ENCODE peak calls at places on chromosomes 13 and 19, in ten cellular contexts. T is A549, H is HFFc6, C is Calu3, N is mammary epithelial cell, S is AG10803, Q is psoas muscle, V is progenitor cell of endocrine pancreas, O is right atrium auricular region, B is BJ. D is an unnamed sample.
A peak's percentile ranks its signal among the peaks of the same experiment; 100 is the strongest.

GRCh38 chr19:46537136-46538097 is 41.8 kb upstream of the PNMA8B start:
- DNase-seq in T (peak; percentile 55), H (peak; percentile 36), C (peak; percentile 80), N (peak; percentile 17), S (peak; percentile 36), Q (peak; percentile 70), V (peak; percentile 37), O (peak; percentile 71), B (no peak), D (peak; percentile 51)

GRCh38 chr13:86020350-86021002 is 221.3 kb upstream of the SLITRK6 start:
- DNase-seq in T (peak; percentile 42), H (no peak), C (no peak), N (peak; percentile 26), S (no peak), Q (no peak), V (no peak), O (no peak), B (no peak), D (peak; percentile 68)

GRCh38 chr13:85806553-85807175 is 7.4 kb upstream of the SLITRK6 start:
- DNase-seq in T (peak; percentile 61), H (peak; percentile 55), C (no peak), N (peak; percentile 21), S (peak; percentile 37), Q (no peak), V (no peak), O (no peak), B (no peak), D (peak; percentile 72)

GRCh38 chr19:32977269-32977668 is 5.2 kb downstream of the FAAP24 start:
- DNase-seq in T (peak; percentile 69), H (no peak), C (no peak), N (no peak), S (no peak), Q (no peak), V (no peak), O (no peak), B (no peak), D (no peak)

GRCh38 chr19:11971045-11971444 is 6.2 kb downstream of the ZNF763 start:
- DNase-seq in T (no peak), H (no peak), C (no peak), N (no peak), S (no peak), Q (no peak), V (no peak), O (no peak), B (no peak), D (no peak)

GRCh38 chr19:19459707-19460251 is 54.3 kb downstream of the GATAD2A start:
- DNase-seq in T (no peak), H (peak; percentile 81), C (no peak), N (no peak), S (peak; percentile 71), Q (no peak), V (no peak), O (peak; percentile 81), B (peak; percentile 38), D (peak; percentile 77)

GRCh38 chr19:41872775-41873647 is 4.1 kb upstream of the CD79A start:
- DNase-seq in T (peak; percentile 94), H (peak; percentile 59), C (peak; percentile 92), N (peak; percentile 77), S (peak; percentile 52), Q (peak; percentile 69), V (peak; percentile 74), O (no peak), B (no peak), D (peak; percentile 89)

GRCh38 chr19:17721821-17722220 is 2.5 kb downstream of the MAP1S start:
- DNase-seq in T (no peak), H (peak; percentile 6), C (no peak), N (peak; percentile 53), S (peak; percentile 33), Q (no peak), V (no peak), O (peak; percentile 79), B (no peak), D (peak; percentile 66)

GRCh38 chr19:15101479-15102082 is 5.6 kb upstream of the SYDE1 start:
- DNase-seq in T (peak; percentile 48), H (peak; percentile 25), C (peak; percentile 43), N (peak; percentile 26), S (peak; percentile 36), Q (no peak), V (no peak), O (no peak), B (no peak), D (peak; percentile 66)

GRCh38 chr19:18399008-18399407 is 1.6 kb upstream of the LRRC25 start:
- DNase-seq in T (peak; percentile 38), H (peak; percentile 68), C (peak; percentile 57), N (peak; percentile 42), S (peak; percentile 73), Q (no peak), V (no peak), O (no peak), B (no peak), D (peak; percentile 81)

GRCh38 chr19:51686171-51686570 is 7.0 kb upstream of the SPACA6 start:
- DNase-seq in T (no peak), H (no peak), C (no peak), N (peak; percentile 42), S (no peak), Q (no peak), V (no peak), O (peak; percentile 49), B (no peak), D (peak; percentile 27)

GRCh38 chr13:41562083-41562482 is 104.7 kb downstream of the RGCC start:
- DNase-seq in T (no peak), H (peak; percentile 71), C (no peak), N (peak; percentile 71), S (peak; percentile 84), Q (peak; percentile 80), V (no peak), O (peak; percentile 72), B (no peak), D (peak; percentile 62)

GRCh38 chr19:43499042-43499441 is 5.5 kb downstream of the PHLDB3 start:
- DNase-seq in T (no peak), H (no peak), C (no peak), N (no peak), S (no peak), Q (no peak), V (no peak), O (no peak), B (no peak), D (no peak)

GRCh38 chr19:54620464-54620863 is 9.8 kb upstream of the LILRB1 start:
- DNase-seq in T (no peak), H (no peak), C (no peak), N (no peak), S (no peak), Q (no peak), V (no peak), O (no peak), B (no peak), D (no peak)

GRCh38 chr13:73828811-73829210 is 305.4 kb downstream of the KLF12 start:
- DNase-seq in T (no peak), H (no peak), C (no peak), N (no peak), S (no peak), Q (no peak), V (no peak), O (no peak), B (no peak), D (no peak)

GRCh38 chr19:2775556-2776430 is 7.3 kb downstream of the SGTA start:
- DNase-seq in T (no peak), H (no peak), C (no peak), N (peak; percentile 54), S (peak; percentile 30), Q (peak; percentile 70), V (no peak), O (peak; percentile 79), B (no peak), D (no peak)

GRCh38 chr13:114119196-114119595 is 13.2 kb downstream of the RASA3 start:
- DNase-seq in T (peak; percentile 48), H (peak; percentile 85), C (no peak), N (peak; percentile 30), S (peak; percentile 91), Q (peak; percentile 58), V (no peak), O (no peak), B (peak; percentile 76), D (peak; percentile 47)

GRCh38 chr13:23928985-23929384 is 31.7 kb upstream of the C1QTNF9B start:
- DNase-seq in T (peak; percentile 13), H (peak; percentile 66), C (no peak), N (peak; percentile 66), S (peak; percentile 69), Q (no peak), V (no peak), O (no peak), B (peak; percentile 27), D (peak; percentile 78)

GRCh38 chr19:40390084-40390742 is at the start of gene HIPK4:
- DNase-seq in T (no peak), H (no peak), C (no peak), N (no peak), S (no peak), Q (no peak), V (no peak), O (no peak), B (no peak), D (no peak)

GRCh38 chr19:38704488-38705026 is 39.7 kb downstream of the CAPN12 start:
- DNase-seq in T (no peak), H (no peak), C (no peak), N (no peak), S (no peak), Q (no peak), V (no peak), O (no peak), B (no peak), D (no peak)
- TF ChIP-seq CTCF in T (no peak), H (peak; percentile 9), C (no peak), N (no peak), S (no peak), Q (no peak), V (no peak), O (no peak), B (no peak), D (no peak)

GRCh38 chr19:34904521-34904845 is 22.2 kb upstream of the ZNF30 start:
- DNase-seq in T (no peak), H (no peak), C (no peak), N (no peak), S (no peak), Q (no peak), V (no peak), O (no peak), B (no peak), D (no peak)
- TF ChIP-seq CTCF in T (no peak), H (no peak), C (no peak), N (no peak), S (no peak), Q (no peak), V (no peak), O (no peak), B (no peak), D (no peak)

DNA sequence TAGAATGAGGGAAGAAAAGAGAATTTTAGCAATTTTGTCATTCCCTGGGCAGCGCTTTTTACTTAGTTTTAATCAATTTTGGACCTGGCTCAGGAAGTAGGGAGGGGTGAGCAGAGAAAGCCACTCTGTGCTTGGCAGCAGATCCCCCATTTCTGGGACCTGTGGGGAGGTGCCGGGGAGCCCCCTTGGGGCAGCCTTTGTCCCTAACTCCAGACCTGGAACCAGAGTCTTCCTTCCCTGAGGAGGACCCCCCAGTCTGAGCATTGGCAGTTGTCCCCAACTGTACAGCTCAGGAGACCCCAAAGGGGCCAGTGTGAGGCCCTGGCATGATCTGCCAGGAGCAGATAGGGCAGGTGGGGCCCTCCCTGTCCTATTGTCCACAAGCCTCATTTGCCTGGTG is 10.5 kb downstream of the LYL1 start:
- DNase-seq in T (no peak), H (no peak), C (no peak), N (no peak), S (no peak), Q (no peak), V (no peak), O (no peak), B (no peak), D (no peak)
- TF ChIP-seq CTCF in T (no peak), H (no peak), C (no peak), N (no peak), S (no peak), Q (no peak), V (no peak), O (no peak), B (no peak), D (no peak)

GRCh38 chr19:53365134-53365898 is at the start of gene ZNF525:
- DNase-seq in T (peak; percentile 63), H (peak; percentile 58), C (peak; percentile 96), N (peak; percentile 89), S (peak; percentile 58), Q (peak; percentile 90), V (peak; percentile 93), O (peak; percentile 86), B (no peak), D (peak; percentile 93)
- TF ChIP-seq CTCF in T (no peak), H (peak; percentile 65), C (peak; percentile 30), N (no peak), S (no peak), Q (no peak), V (peak; percentile 47), O (peak; percentile 47), B (peak; percentile 32), D (peak; percentile 15)